ENCODE peak calls at places on chromosome 19, in eight cellular contexts. Z is body of pancreas; S is activated CD8-positive, alpha-beta T cell treated with anti-CD3 and anti-CD28 coated beads for 36 hours; X is GM13977; R is tibial nerve; C is kidney epithelial cell; Y is fibroblast of the aortic adventitia; W is right atrium auricular region. U is an unnamed sample.

GRCh38 chr19:38093587-38093986 is 130.4 kb downstream of the DPF1 start:
- DNase-seq in Z (peak; percentile 45), S (no peak), X (no peak), R (no peak), C (no peak), Y (no peak), W (no peak), U (no peak)

GRCh38 chr19:45213031-45213430 is 32.2 kb downstream of the EXOC3L2 start:
- DNase-seq in Z (no peak), S (no peak), X (no peak), R (no peak), C (no peak), Y (no peak), W (no peak), U (no peak)

GRCh38 chr19:18232540-18233223 is 6.4 kb upstream of the PDE4C start:
- DNase-seq in Z (peak; percentile 24), S (peak; percentile 49), X (no peak), R (no peak), C (no peak), Y (no peak), W (no peak), U (no peak)

GRCh38 chr19:6632002-6632621 is 37.8 kb downstream of the TNFSF14 start:
- DNase-seq in Z (peak; percentile 71), S (peak; percentile 92), X (peak; percentile 60), R (peak; percentile 62), C (no peak), Y (peak; percentile 88), W (peak; percentile 75), U (peak; percentile 69)

GRCh38 chr19:55670280-55671053 is 4.6 kb upstream of the EPN1 start:
- DNase-seq in Z (no peak), S (no peak), X (no peak), R (no peak), C (no peak), Y (no peak), W (peak; percentile 68), U (no peak)

GRCh38 chr19:12773571-12773970 is 1.8 kb downstream of the HOOK2 start:
- DNase-seq in Z (no peak), S (no peak), X (no peak), R (no peak), C (no peak), Y (peak; percentile 55), W (no peak), U (no peak)

GRCh38 chr19:309206-309565 is 18.0 kb upstream of the PLPP2 start:
- DNase-seq in Z (no peak), S (no peak), X (no peak), R (no peak), C (no peak), Y (no peak), W (no peak), U (no peak)

GRCh38 chr19:54586397-54586796 is 7.0 kb upstream of the LILRA1 start:
- DNase-seq in Z (no peak), S (no peak), X (no peak), R (no peak), C (no peak), Y (no peak), W (no peak), U (no peak)

GRCh38 chr19:51198641-51199040 is 26.2 kb upstream of the CD33 start:
- DNase-seq in Z (no peak), S (no peak), X (no peak), R (no peak), C (no peak), Y (no peak), W (peak; percentile 7), U (no peak)

GRCh38 chr19:30146346-30146745 is 204.3 kb downstream of the URI1 start:
- DNase-seq in Z (no peak), S (no peak), X (no peak), R (no peak), C (no peak), Y (no peak), W (no peak), U (no peak)

GRCh38 chr19:58091251-58091995 is 6.6 kb downstream of the ZSCAN18 start:
- DNase-seq in Z (no peak), S (no peak), X (no peak), R (no peak), C (no peak), Y (no peak), W (no peak), U (no peak)

GRCh38 chr19:575527-576506 is 3.4 kb downstream of the BSG start:
- DNase-seq in Z (peak; percentile 55), S (no peak), X (no peak), R (no peak), C (no peak), Y (peak; percentile 43), W (peak; percentile 75), U (no peak)

GRCh38 chr19:47111081-47111589 is 2.4 kb downstream of the ZC3H4 start:
- DNase-seq in Z (peak; percentile 36), S (peak; percentile 68), X (no peak), R (no peak), C (no peak), Y (no peak), W (no peak), U (no peak)

GRCh38 chr19:47729468-47729798 is 15.9 kb upstream of the NOP53 start:
- DNase-seq in Z (peak; percentile 87), S (peak; percentile 54), X (no peak), R (peak; percentile 46), C (peak; percentile 79), Y (peak; percentile 86), W (peak; percentile 77), U (no peak)

GRCh38 chr19:7915250-7916136 is 863 bp downstream of the TGFBR3L start:
- DNase-seq in Z (no peak), S (no peak), X (no peak), R (no peak), C (no peak), Y (no peak), W (no peak), U (no peak)

GRCh38 chr19:7914598-7915045 is at the start of gene TGFBR3L:
- DNase-seq in Z (no peak), S (no peak), X (no peak), R (no peak), C (no peak), Y (no peak), W (no peak), U (no peak)

GRCh38 chr19:7917292-7918061 is 2.7 kb upstream of the SNAPC2 start:
- DNase-seq in Z (peak; percentile 65), S (peak; percentile 76), X (peak; percentile 83), R (no peak), C (no peak), Y (peak; percentile 45), W (no peak), U (peak; percentile 58)

GRCh38 chr19:7916908-7917291 is 2.3 kb downstream of the TGFBR3L start:
- DNase-seq in Z (no peak), S (no peak), X (no peak), R (no peak), C (no peak), Y (no peak), W (no peak), U (no peak)

DNA sequence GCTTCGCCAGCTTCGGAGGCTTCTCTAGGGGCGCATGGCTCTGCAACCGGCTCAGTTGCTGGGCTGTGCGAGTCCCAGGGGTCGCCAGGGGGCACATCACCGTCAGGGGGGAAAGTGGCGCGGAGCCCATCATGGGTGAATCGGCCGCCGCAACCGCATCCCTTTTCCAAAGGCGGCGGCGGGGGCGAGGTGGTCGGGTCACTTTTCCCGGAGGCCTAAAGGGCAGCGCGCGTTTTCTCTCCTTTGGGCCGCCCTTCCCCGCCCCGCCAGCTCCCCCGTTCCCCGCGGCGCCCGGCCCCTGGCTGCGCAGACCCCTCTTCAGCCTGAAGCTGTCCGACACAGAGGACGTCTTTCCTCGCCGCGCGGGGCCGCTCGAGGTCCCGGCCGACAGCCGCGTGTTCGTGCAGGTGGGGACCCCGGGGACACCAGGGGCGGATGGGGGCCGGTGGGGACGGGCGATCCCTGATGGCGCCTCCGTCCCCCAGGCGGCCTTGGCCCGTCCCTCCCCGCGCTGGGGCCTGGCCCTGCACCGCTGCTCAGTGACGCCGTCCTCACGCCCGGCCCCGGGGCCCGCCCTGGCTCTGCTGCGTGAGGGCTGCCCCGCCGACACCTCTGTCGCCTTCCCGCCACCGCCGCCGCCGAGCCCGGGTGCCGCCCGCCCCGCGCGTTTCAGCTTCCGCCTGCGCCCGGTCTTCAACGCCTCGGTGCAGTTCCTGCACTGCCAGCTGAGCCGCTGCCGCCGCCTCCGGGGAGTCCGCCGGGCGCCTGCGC is 1.7 kb downstream of the TGFBR3L start:
- DNase-seq in Z (no peak), S (peak; percentile 73), X (peak; percentile 75), R (no peak), C (no peak), Y (no peak), W (no peak), U (no peak)
- TF ChIP-seq CTCF in Z (no peak), S (no peak), X (no peak), R (no peak), C (no peak), Y (no peak), W (no peak), U (no peak)

DNA sequence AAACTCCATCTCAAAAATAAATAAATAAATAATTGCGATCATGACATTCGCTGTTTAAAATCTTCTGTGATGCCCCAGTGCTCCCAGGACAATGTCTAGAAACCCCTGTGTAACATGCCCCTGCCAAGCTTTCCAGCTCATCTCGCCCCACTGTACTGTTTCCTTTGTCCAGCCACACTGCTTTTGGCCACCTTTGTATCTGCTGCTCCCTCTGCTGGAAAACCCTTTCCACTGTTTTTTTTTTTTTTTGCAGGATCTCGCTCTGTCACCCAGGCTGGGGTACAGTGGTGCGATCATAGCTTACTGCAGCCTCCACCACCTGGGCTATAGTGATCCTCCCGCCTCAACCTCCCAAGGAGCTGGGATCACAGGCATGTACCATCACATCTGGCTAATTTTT is 7.5 kb downstream of the PLAUR start:
- DNase-seq in Z (no peak), S (no peak), X (no peak), R (no peak), C (no peak), Y (no peak), W (no peak), U (no peak)
- TF ChIP-seq CTCF in Z (no peak), S (no peak), X (no peak), R (no peak), C (peak; percentile 44), Y (peak; percentile 45), W (no peak), U (no peak)

GRCh38 chr19:31930401-31930800 is 415.0 kb upstream of the ZNF507 start:
- DNase-seq in Z (no peak), S (no peak), X (no peak), R (no peak), C (no peak), Y (no peak), W (no peak), U (no peak)
- TF ChIP-seq CTCF in Z (no peak), S (no peak), X (no peak), R (no peak), C (no peak), Y (no peak), W (no peak), U (no peak)

DNA sequence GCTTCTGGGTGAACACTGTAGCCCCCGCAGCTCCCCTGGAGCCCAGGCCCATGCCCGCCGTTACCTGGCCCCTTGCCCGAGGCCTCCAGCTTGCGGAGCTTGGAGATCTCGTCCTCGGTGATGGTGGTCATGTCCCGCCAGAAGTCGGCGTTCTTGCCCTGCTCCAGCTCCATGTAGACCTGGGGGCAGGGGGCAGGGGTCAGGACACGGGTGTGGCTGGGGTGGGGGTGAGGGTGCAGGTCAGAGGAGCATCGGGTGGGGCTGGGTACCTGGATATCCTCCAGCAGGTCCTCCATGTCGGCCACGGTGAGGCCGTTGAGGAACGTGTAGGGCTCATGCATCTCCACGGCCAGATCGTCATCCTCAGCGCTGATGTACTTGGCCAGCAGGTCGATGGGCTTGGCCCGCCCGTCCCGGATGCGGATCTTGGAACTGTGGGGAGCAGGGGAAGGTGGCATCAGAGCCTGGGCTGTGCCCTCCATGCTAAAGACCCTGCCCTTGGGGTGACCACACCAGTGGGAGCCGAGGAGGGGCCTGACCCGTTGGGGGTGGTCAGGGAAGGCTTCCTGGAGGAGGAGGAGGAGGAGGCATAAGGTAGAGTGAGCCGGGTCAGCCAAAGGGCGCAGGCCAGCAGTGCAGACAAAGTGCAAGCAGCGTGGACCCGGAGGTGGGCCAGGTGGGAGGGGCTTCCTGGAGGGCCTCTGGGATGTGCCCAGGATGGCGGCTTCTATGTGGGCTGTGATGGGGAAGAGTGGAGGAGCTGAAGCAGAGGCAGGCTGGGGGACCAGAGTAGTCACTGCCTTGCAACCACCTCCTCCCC is 7.6 kb downstream of the CACTIN start:
- DNase-seq in Z (no peak), S (no peak), X (no peak), R (no peak), C (no peak), Y (no peak), W (no peak), U (no peak)
- TF ChIP-seq CTCF in Z (no peak), S (peak; percentile 30), X (no peak), R (no peak), C (no peak), Y (no peak), W (peak; percentile 38), U (no peak)